ENCODE peak calls at places on chromosome 15, in six cellular contexts. X, B, W, M, I and R are unnamed samples. For H3K27me3, the result is how much of the 10 kb centered on the place peaks cover.

GRCh38 chr15:70271422-70272088 is 173.8 kb upstream of the TLE3 start:
- DNase-seq in X (no peak), B (peak), W (no peak), M (peak), I (no peak), R (peak)

GRCh38 chr15:96336643-96337353 is 6.3 kb downstream of the NR2F2 start:
- DNase-seq in X (no peak), B (no peak), W (no peak), M (no peak), I (no peak), R (peak)

GRCh38 chr15:52331490-52332240 is 36.1 kb upstream of the MYO5C start:
- DNase-seq in X (no peak), B (peak), W (peak), M (peak), I (no peak), R (no peak)

GRCh38 chr15:82641129-82641798 is 5.9 kb downstream of the CPEB1 start:
- DNase-seq in X (no peak), B (no peak), W (no peak), M (no peak), I (no peak), R (no peak)

GRCh38 chr15:41965441-41966413 is 6.6 kb downstream of the EHD4 start:
- DNase-seq in X (no peak), B (peak), W (peak), M (no peak), I (no peak), R (no peak)

GRCh38 chr15:80160570-80161156 is 7.9 kb downstream of the FAH start:
- DNase-seq in X (no peak), B (peak), W (no peak), M (peak), I (no peak), R (peak)

GRCh38 chr15:27250223-27250622 is 279.2 kb downstream of the GABRG3 start:
- DNase-seq in X (no peak), B (no peak), W (no peak), M (no peak), I (no peak), R (no peak)

GRCh38 chr15:56737791-56738190 is 4.5 kb upstream of the ZNF280D start:
- DNase-seq in X (no peak), B (no peak), W (no peak), M (no peak), I (no peak), R (no peak)

GRCh38 chr15:75672111-75672602 is 24.4 kb downstream of the SNX33 start:
- DNase-seq in X (no peak), B (no peak), W (no peak), M (no peak), I (no peak), R (no peak)

GRCh38 chr15:45134046-45134445 is 4.3 kb downstream of the DUOX1 start:
- DNase-seq in X (no peak), B (no peak), W (no peak), M (no peak), I (no peak), R (no peak)

GRCh38 chr15:73594109-73594508 is 39.1 kb downstream of the NPTN start:
- DNase-seq in X (no peak), B (no peak), W (no peak), M (no peak), I (no peak), R (no peak)

GRCh38 chr15:78950343-78950742 is 5.5 kb upstream of the CTSH start:
- DNase-seq in X (no peak), B (no peak), W (peak), M (peak), I (no peak), R (no peak)

GRCh38 chr15:32861741-32862140 is 143.9 kb downstream of the GREM1 start:
- DNase-seq in X (no peak), B (peak), W (no peak), M (peak), I (peak), R (no peak)
- H3K4me3 ChIP-seq in X (no peak), B (peak), W (no peak), M (no peak), I (peak), R (no peak)

GRCh38 chr15:100881573-100882336 is 2.1 kb downstream of the ALDH1A3 start:
- DNase-seq in X (no peak), B (no peak), W (no peak), M (no peak), I (no peak), R (no peak)
- H3K27me3 ChIP-seq in X (under half), B (under half), W (half or more), M (half or more), I (under half), R (under half)

DNA sequence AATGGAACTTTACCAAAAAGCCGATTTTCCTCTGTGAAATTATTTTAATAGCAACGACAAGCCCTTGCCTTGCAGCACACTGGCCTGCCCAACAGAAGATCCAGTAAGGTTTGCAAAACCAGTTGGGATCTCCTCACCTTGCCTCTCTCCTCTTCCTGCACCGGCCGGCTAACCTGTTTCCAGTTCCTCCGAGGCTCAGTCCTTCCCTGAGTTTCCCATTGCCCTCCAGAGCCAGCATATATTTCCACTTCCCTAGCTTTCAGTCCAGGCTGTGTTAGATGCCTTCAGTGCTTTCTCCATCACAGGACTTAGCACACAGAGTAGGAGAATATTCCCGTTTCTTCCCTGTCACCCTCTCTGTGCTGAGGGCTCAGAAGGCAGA is 60.3 kb downstream of the NOX5 start:
- DNase-seq in X (no peak), B (no peak), W (no peak), M (peak), I (no peak), R (no peak)
- H3K27ac ChIP-seq in X (no peak), B (no peak), W (peak), M (peak), I (no peak), R (peak)

GRCh38 chr15:92304239-92304975 is 89.3 kb upstream of the ST8SIA2 start:
- DNase-seq in X (no peak), B (no peak), W (no peak), M (no peak), I (no peak), R (no peak)

GRCh38 chr15:92306662-92307061 is 87.0 kb upstream of the ST8SIA2 start:
- DNase-seq in X (no peak), B (peak), W (no peak), M (peak), I (no peak), R (no peak)

GRCh38 chr15:92305342-92305741 is 88.3 kb upstream of the ST8SIA2 start:
- DNase-seq in X (no peak), B (no peak), W (no peak), M (no peak), I (no peak), R (no peak)
- H3K4me3 ChIP-seq in X (no peak), B (no peak), W (no peak), M (no peak), I (no peak), R (no peak)

GRCh38 chr15:60000824-60001641 is 3.1 kb upstream of the FOXB1 start:
- DNase-seq in X (no peak), B (no peak), W (no peak), M (no peak), I (no peak), R (no peak)

GRCh38 chr15:60000113-60000823 is 3.8 kb upstream of the FOXB1 start:
- DNase-seq in X (no peak), B (no peak), W (no peak), M (no peak), I (no peak), R (no peak)

GRCh38 chr15:59998256-59999063 is 5.7 kb upstream of the FOXB1 start:
- DNase-seq in X (no peak), B (no peak), W (no peak), M (no peak), I (no peak), R (no peak)

GRCh38 chr15:59999064-59999377 is 5.1 kb upstream of the FOXB1 start:
- DNase-seq in X (no peak), B (no peak), W (no peak), M (no peak), I (no peak), R (no peak)

GRCh38 chr15:59999558-60000112 is 4.5 kb upstream of the FOXB1 start:
- DNase-seq in X (no peak), B (no peak), W (no peak), M (no peak), I (no peak), R (no peak)
- H3K27me3 ChIP-seq in X (under half), B (half or more), W (half or more), M (half or more), I (half or more), R (half or more)